ENCODE peak calls at places on chromosomes 5 and 9, in nine cellular contexts. S is iris pigment epithelial cell; B is AG08396; O is M059J; R is activated effector memory CD4-positive, alpha-beta T cell treated with anti-CD3 and anti-CD28 coated beads, Interleukin-2, amount 50 U/mL, for 16 hours; D is HFFc6; Q is ureter; N is right cardiac atrium; X is ACHN. F is an unnamed sample.

GRCh38 chr9:72154468-72155281 is 5.4 kb downstream of the GDA start:
- DNase-seq in S (no peak), B (no peak), O (peak), R (no peak), D (no peak), Q (no peak), N (no peak), X (no peak), F (no peak)

GRCh38 chr9:113005777-113006176 is 6.2 kb downstream of the ZNF883 start:
- DNase-seq in S (no peak), B (no peak), O (peak), R (no peak), D (no peak), Q (no peak), N (no peak), X (no peak), F (no peak)

GRCh38 chr5:88269222-88269771 is 652 bp upstream of the TMEM161B start:
- DNase-seq in S (no peak), B (peak), O (peak), R (peak), D (no peak), Q (no peak), N (no peak), X (peak), F (peak)

GRCh38 chr5:34053133-34053532 is 10.1 kb upstream of the C1QTNF3 start:
- DNase-seq in S (peak), B (peak), O (peak), R (no peak), D (peak), Q (no peak), N (no peak), X (peak), F (no peak)

GRCh38 chr5:172758077-172758835 is 12.7 kb downstream of the DUSP1 start:
- DNase-seq in S (peak), B (peak), O (peak), R (no peak), D (peak), Q (no peak), N (no peak), X (peak), F (peak)

GRCh38 chr5:132104561-132104960 is 31.0 kb downstream of the CSF2 start:
- DNase-seq in S (no peak), B (peak), O (peak), R (no peak), D (peak), Q (no peak), N (no peak), X (no peak), F (no peak)

GRCh38 chr5:36584009-36584875 is 22.2 kb upstream of the SLC1A3 start:
- DNase-seq in S (no peak), B (no peak), O (no peak), R (no peak), D (no peak), Q (no peak), N (no peak), X (no peak), F (no peak)

GRCh38 chr9:76657265-76657664 is 107.0 kb upstream of the PCA3 start:
- DNase-seq in S (peak), B (no peak), O (peak), R (no peak), D (no peak), Q (no peak), N (no peak), X (no peak), F (no peak)

GRCh38 chr5:71839049-71839834 is 120.2 kb downstream of the CARTPT start:
- DNase-seq in S (no peak), B (no peak), O (no peak), R (no peak), D (no peak), Q (no peak), N (no peak), X (no peak), F (no peak)

GRCh38 chr5:169701910-169702451 is 64.9 kb downstream of the DOCK2 start:
- DNase-seq in S (peak), B (peak), O (peak), R (no peak), D (peak), Q (no peak), N (no peak), X (peak), F (peak)

F was measured in lung microvascular endothelial cell.